ENCODE peak calls at places on chromosomes 16 and 17, in seven cellular contexts. One of them, this sample, is unnamed.

GRCh38 chr16:8600144-8600856 is 10.0 kb upstream of the TMEM114 start:
- DNase-seq in mucosa of descending colon: no peak
- DNase-seq in activated naive CD4-positive, alpha-beta T cell treated with Interleukin-2 at 50 U/mL for 16 hours: no peak
- DNase-seq in OCI-LY7: no peak
- DNase-seq in neuronal stem cell: no peak
- DNase-seq in H4: no peak
- DNase-seq in activated gamma-delta T cell treated with anti-CD3 and anti-CD28 coated beads, Interleukin-2, amount 50 U/mL, for 16 hours: no peak
- DNase-seq in this sample: no peak

GRCh38 chr17:40702271-40702670 is 1.3 kb downstream of the KRT24 start:
- DNase-seq in mucosa of descending colon: no peak
- DNase-seq in activated naive CD4-positive, alpha-beta T cell treated with Interleukin-2 at 50 U/mL for 16 hours: no peak
- DNase-seq in OCI-LY7: no peak
- DNase-seq in neuronal stem cell: no peak
- DNase-seq in H4: no peak
- DNase-seq in activated gamma-delta T cell treated with anti-CD3 and anti-CD28 coated beads, Interleukin-2, amount 50 U/mL, for 16 hours: no peak
- DNase-seq in this sample: no peak

GRCh38 chr17:64005734-64006167 is 7.6 kb downstream of the PRR29 start:
- DNase-seq in mucosa of descending colon: no peak
- DNase-seq in activated naive CD4-positive, alpha-beta T cell treated with Interleukin-2 at 50 U/mL for 16 hours: no peak
- DNase-seq in OCI-LY7: no peak
- DNase-seq in neuronal stem cell: no peak
- DNase-seq in H4: peak; percentile 57
- DNase-seq in activated gamma-delta T cell treated with anti-CD3 and anti-CD28 coated beads, Interleukin-2, amount 50 U/mL, for 16 hours: no peak
- DNase-seq in this sample: no peak

GRCh38 chr17:31339906-31340661 is 18.7 kb upstream of the EVI2A start:
- DNase-seq in mucosa of descending colon: no peak
- DNase-seq in activated naive CD4-positive, alpha-beta T cell treated with Interleukin-2 at 50 U/mL for 16 hours: no peak
- DNase-seq in OCI-LY7: no peak
- DNase-seq in neuronal stem cell: no peak
- DNase-seq in H4: no peak
- DNase-seq in activated gamma-delta T cell treated with anti-CD3 and anti-CD28 coated beads, Interleukin-2, amount 50 U/mL, for 16 hours: no peak
- DNase-seq in this sample: no peak

GRCh38 chr17:32912218-32912897 is 15.6 kb upstream of the TMEM98 start:
- DNase-seq in mucosa of descending colon: peak; percentile 84
- DNase-seq in activated naive CD4-positive, alpha-beta T cell treated with Interleukin-2 at 50 U/mL for 16 hours: no peak
- DNase-seq in OCI-LY7: no peak
- DNase-seq in neuronal stem cell: no peak
- DNase-seq in H4: peak; percentile 67
- DNase-seq in activated gamma-delta T cell treated with anti-CD3 and anti-CD28 coated beads, Interleukin-2, amount 50 U/mL, for 16 hours: no peak
- DNase-seq in this sample: no peak

GRCh38 chr17:50708050-50709000 is 611 bp upstream of the ANKRD40 start:
- DNase-seq in mucosa of descending colon: no peak
- DNase-seq in activated naive CD4-positive, alpha-beta T cell treated with Interleukin-2 at 50 U/mL for 16 hours: no peak
- DNase-seq in OCI-LY7: peak; percentile 50
- DNase-seq in neuronal stem cell: no peak
- DNase-seq in H4: no peak
- DNase-seq in activated gamma-delta T cell treated with anti-CD3 and anti-CD28 coated beads, Interleukin-2, amount 50 U/mL, for 16 hours: no peak
- DNase-seq in this sample: no peak

GRCh38 chr16:90022209-90023077 is 3.2 kb upstream of the DBNDD1 start:
- DNase-seq in mucosa of descending colon: peak; percentile 97
- DNase-seq in activated naive CD4-positive, alpha-beta T cell treated with Interleukin-2 at 50 U/mL for 16 hours: peak; percentile 81
- DNase-seq in OCI-LY7: peak; percentile 84
- DNase-seq in neuronal stem cell: no peak
- DNase-seq in H4: peak; percentile 91
- DNase-seq in activated gamma-delta T cell treated with anti-CD3 and anti-CD28 coated beads, Interleukin-2, amount 50 U/mL, for 16 hours: peak; percentile 55
- DNase-seq in this sample: no peak

GRCh38 chr17:70138309-70138865 is 30.9 kb upstream of the KCNJ2 start:
- DNase-seq in mucosa of descending colon: no peak
- DNase-seq in activated naive CD4-positive, alpha-beta T cell treated with Interleukin-2 at 50 U/mL for 16 hours: no peak
- DNase-seq in OCI-LY7: no peak
- DNase-seq in neuronal stem cell: no peak
- DNase-seq in H4: no peak
- DNase-seq in activated gamma-delta T cell treated with anti-CD3 and anti-CD28 coated beads, Interleukin-2, amount 50 U/mL, for 16 hours: no peak
- DNase-seq in this sample: no peak

GRCh38 chr16:85963746-85964370 is 64.9 kb downstream of the IRF8 start:
- DNase-seq in mucosa of descending colon: peak; percentile 53
- DNase-seq in activated naive CD4-positive, alpha-beta T cell treated with Interleukin-2 at 50 U/mL for 16 hours: no peak
- DNase-seq in OCI-LY7: no peak
- DNase-seq in neuronal stem cell: no peak
- DNase-seq in H4: no peak
- DNase-seq in activated gamma-delta T cell treated with anti-CD3 and anti-CD28 coated beads, Interleukin-2, amount 50 U/mL, for 16 hours: no peak
- DNase-seq in this sample: no peak

GRCh38 chr16:81624718-81625543 is 154.2 kb upstream of the PLCG2 start:
- DNase-seq in mucosa of descending colon: no peak
- DNase-seq in activated naive CD4-positive, alpha-beta T cell treated with Interleukin-2 at 50 U/mL for 16 hours: no peak
- DNase-seq in OCI-LY7: no peak
- DNase-seq in neuronal stem cell: no peak
- DNase-seq in H4: no peak
- DNase-seq in activated gamma-delta T cell treated with anti-CD3 and anti-CD28 coated beads, Interleukin-2, amount 50 U/mL, for 16 hours: no peak
- DNase-seq in this sample: no peak

GRCh38 chr16:54305066-54305465 is 18.5 kb upstream of the IRX3 start:
- DNase-seq in mucosa of descending colon: no peak
- DNase-seq in activated naive CD4-positive, alpha-beta T cell treated with Interleukin-2 at 50 U/mL for 16 hours: no peak
- DNase-seq in OCI-LY7: no peak
- DNase-seq in neuronal stem cell: no peak
- DNase-seq in H4: no peak
- DNase-seq in activated gamma-delta T cell treated with anti-CD3 and anti-CD28 coated beads, Interleukin-2, amount 50 U/mL, for 16 hours: no peak
- DNase-seq in this sample: no peak

GRCh38 chr17:4426499-4427208 is 7.1 kb upstream of the SPNS3 start:
- DNase-seq in mucosa of descending colon: no peak
- DNase-seq in activated naive CD4-positive, alpha-beta T cell treated with Interleukin-2 at 50 U/mL for 16 hours: no peak
- DNase-seq in OCI-LY7: peak; percentile 34
- DNase-seq in neuronal stem cell: no peak
- DNase-seq in H4: no peak
- DNase-seq in activated gamma-delta T cell treated with anti-CD3 and anti-CD28 coated beads, Interleukin-2, amount 50 U/mL, for 16 hours: no peak
- DNase-seq in this sample: no peak

GRCh38 chr16:23339781-23340180 is 37.7 kb downstream of the SCNN1B start:
- DNase-seq in mucosa of descending colon: no peak
- DNase-seq in activated naive CD4-positive, alpha-beta T cell treated with Interleukin-2 at 50 U/mL for 16 hours: no peak
- DNase-seq in OCI-LY7: no peak
- DNase-seq in neuronal stem cell: no peak
- DNase-seq in H4: no peak
- DNase-seq in activated gamma-delta T cell treated with anti-CD3 and anti-CD28 coated beads, Interleukin-2, amount 50 U/mL, for 16 hours: no peak
- DNase-seq in this sample: no peak